ENCODE peak calls at places on chromosomes 2 and 18, in seven cellular contexts. J is kidney; R is lower lobe of right lung; T is GM06990; G is progenitor cell of endocrine pancreas; N is ovary; Y is activated CD8-positive, alpha-beta T cell treated with anti-CD3 and anti-CD28 coated beads for 36 hours. Q is an unnamed sample.

GRCh38 chr2:219000569-219000960 is 7.3 kb upstream of the CRYBA2 start:
- DNase-seq in R (no peak), J (no peak), N (no peak), T (no peak), G (no peak), Y (no peak), Q (no peak)

GRCh38 chr2:96839288-96839874 is 4.4 kb downstream of the ANKRD23 start:
- DNase-seq in Y (peak), G (no peak), N (no peak), R (peak), T (peak), J (peak), Q (no peak)

GRCh38 chr2:49002750-49003149 is 151.6 kb downstream of the FSHR start:
- DNase-seq in Y (no peak), J (no peak), G (no peak), T (no peak), N (no peak), R (no peak), Q (no peak)

GRCh38 chr2:127371037-127371436 is 16.7 kb downstream of the MAP3K2 start:
- DNase-seq in G (no peak), T (no peak), J (no peak), R (no peak), N (no peak), Y (no peak), Q (no peak)

GRCh38 chr2:88600038-88600465 is 27.2 kb downstream of the EIF2AK3 start:
- DNase-seq in R (no peak), N (peak), J (no peak), T (peak), Y (peak), G (peak), Q (no peak)

GRCh38 chr18:59478591-59478990 is 119.5 kb upstream of the LMAN1 start:
- DNase-seq in N (no peak), G (no peak), R (no peak), J (no peak), Y (no peak), T (no peak), Q (no peak)

GRCh38 chr2:219723311-219723710 is 95.9 kb downstream of the SLC4A3 start:
- DNase-seq in J (no peak), G (no peak), T (no peak), Y (no peak), N (no peak), R (no peak), Q (no peak)

GRCh38 chr2:128369126-128369555 is 50.5 kb upstream of the HS6ST1 start:
- DNase-seq in R (no peak), T (no peak), Y (no peak), G (no peak), N (no peak), J (no peak), Q (peak)

GRCh38 chr2:14998548-14998947 is 366.0 kb downstream of the LRATD1 start:
- DNase-seq in N (no peak), Y (no peak), G (no peak), J (no peak), T (no peak), R (no peak), Q (no peak)

GRCh38 chr18:79487198-79488165 is 91.8 kb downstream of the NFATC1 start:
- DNase-seq in R (peak), G (no peak), N (no peak), T (no peak), Y (peak), J (peak), Q (no peak)

GRCh38 chr18:9337875-9338274 is 3.3 kb downstream of the TWSG1 start:
- DNase-seq in T (peak), Y (peak), G (no peak), N (no peak), J (no peak), R (no peak), Q (no peak)

GRCh38 chr2:158928965-158929364 is 39.5 kb upstream of the TANC1 start:
- DNase-seq in R (no peak), J (no peak), G (no peak), T (no peak), N (no peak), Y (no peak), Q (no peak)

GRCh38 chr2:161796192-161796591 is 172.0 kb downstream of the SLC4A10 start:
- DNase-seq in R (peak), N (no peak), Y (no peak), J (no peak), T (no peak), G (no peak), Q (no peak)

GRCh38 chr2:134367915-134368911 is 114.3 kb downstream of the MGAT5 start:
- DNase-seq in J (no peak), T (no peak), N (no peak), Y (no peak), R (no peak), G (no peak), Q (no peak)

GRCh38 chr18:35282353-35282752 is 7.7 kb downstream of the ZSCAN30 start:
- DNase-seq in J (no peak), G (no peak), N (no peak), T (no peak), Y (no peak), R (no peak), Q (no peak)

GRCh38 chr2:144349674-144350073 is 170.2 kb downstream of the ZEB2 start:
- DNase-seq in N (no peak), R (no peak), T (no peak), J (no peak), Y (no peak), G (no peak), Q (no peak)
- TF ChIP-seq CTCF in N (no peak), R (no peak), T (no peak), J (no peak), Y (no peak), G (no peak), Q (no peak)

DNA sequence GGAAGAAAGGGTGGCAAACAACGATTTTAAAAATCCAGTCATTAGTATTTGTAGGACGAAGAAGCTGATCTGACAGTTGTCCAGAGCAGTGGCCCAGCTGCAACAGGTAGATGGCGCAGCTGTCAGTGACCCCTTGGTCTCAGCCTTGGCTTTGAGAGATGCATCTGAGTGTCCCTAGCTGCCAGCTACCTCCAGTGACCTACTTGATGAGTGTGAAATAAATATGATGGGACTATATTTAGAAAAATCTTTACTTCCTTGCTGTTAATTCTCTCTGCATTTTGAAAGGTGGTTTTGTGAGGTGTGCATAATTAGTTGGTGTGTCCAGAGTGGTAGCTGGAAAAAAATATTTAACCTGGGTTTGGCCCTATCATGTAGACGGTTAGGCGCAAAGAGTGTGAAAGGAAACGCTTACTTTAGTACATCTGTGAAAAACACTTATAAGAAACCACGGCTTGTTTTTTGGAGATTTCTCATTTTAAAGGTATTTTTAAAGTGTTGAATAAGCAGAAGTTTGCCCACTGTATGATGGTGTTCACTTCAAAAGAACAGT is 962 bp downstream of the INPP1 start:
- DNase-seq in J (no peak), Y (peak), N (peak), R (no peak), T (no peak), G (no peak), Q (no peak)
- TF ChIP-seq CTCF in J (peak), Y (peak), N (no peak), R (peak), T (peak), G (peak), Q (peak)

GRCh38 chr2:176078440-176079284 is 5.1 kb downstream of the EVX2 start:
- DNase-seq in J (no peak), G (no peak), Y (no peak), T (no peak), R (no peak), N (no peak), Q (no peak)

GRCh38 chr2:176079285-176079830 is 4.4 kb downstream of the EVX2 start:
- DNase-seq in G (no peak), T (no peak), Y (no peak), J (no peak), N (no peak), R (no peak), Q (no peak)

GRCh38 chr2:176080540-176081355 is 3.0 kb downstream of the EVX2 start:
- DNase-seq in R (no peak), Y (peak), T (no peak), G (no peak), N (no peak), J (peak), Q (no peak)

GRCh38 chr2:176081451-176081992 is 2.2 kb downstream of the EVX2 start:
- DNase-seq in J (no peak), T (no peak), R (no peak), Y (no peak), N (no peak), G (no peak), Q (no peak)

GRCh38 chr2:176079851-176080539 is 3.8 kb downstream of the EVX2 start:
- DNase-seq in T (peak), N (no peak), J (peak), Y (peak), G (peak), R (no peak), Q (peak)
- TF ChIP-seq CTCF in T (peak), N (no peak), J (peak), Y (peak), G (peak), R (peak), Q (peak)

DNA sequence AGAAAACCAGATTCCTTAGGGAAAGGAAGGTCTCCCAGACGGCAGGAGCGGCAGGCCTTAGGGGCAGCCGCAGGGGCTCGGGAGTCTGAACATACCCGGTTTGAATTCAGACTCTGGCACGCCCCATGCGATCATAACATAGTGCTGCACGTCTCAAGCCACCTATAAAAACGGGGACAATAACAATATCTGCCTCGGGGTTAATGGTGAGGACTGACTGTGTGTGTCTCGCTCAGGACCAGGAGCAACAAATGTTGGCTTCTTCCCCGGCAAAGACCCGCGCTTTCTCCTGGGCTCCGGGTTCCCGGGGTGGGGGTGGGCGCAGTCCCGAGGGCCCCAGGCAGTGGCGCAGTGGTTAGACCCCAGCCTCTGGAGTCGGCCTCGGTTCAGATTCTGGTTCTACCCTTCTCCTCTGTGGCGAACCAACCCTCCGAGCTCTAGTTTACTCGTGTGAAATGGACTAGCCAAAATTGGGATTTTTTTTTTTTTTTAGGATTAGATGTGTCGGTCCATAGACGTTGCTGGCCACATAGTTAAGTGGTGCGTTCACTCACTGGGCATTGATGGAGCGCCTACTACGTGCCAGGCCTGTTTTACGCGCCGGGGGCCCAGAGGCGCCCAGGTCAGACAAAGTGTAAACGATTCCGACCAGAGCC is 959 bp upstream of the SH3BP4 start:
- DNase-seq in N (no peak), T (no peak), Y (no peak), J (no peak), G (no peak), R (no peak), Q (no peak)
- TF ChIP-seq CTCF in N (no peak), T (no peak), Y (no peak), J (no peak), G (peak), R (no peak), Q (no peak)

GRCh38 chr2:110815938-110816337 is 83.6 kb downstream of the ACOXL start:
- DNase-seq in N (no peak), R (no peak), J (no peak), Y (no peak), G (no peak), T (no peak), Q (no peak)

GRCh38 chr2:110812726-110813645 is 80.6 kb downstream of the ACOXL start:
- DNase-seq in Y (peak), T (no peak), R (no peak), G (no peak), J (no peak), N (no peak), Q (no peak)

GRCh38 chr2:110810404-110810803 is 78.0 kb downstream of the ACOXL start:
- DNase-seq in G (no peak), N (no peak), J (no peak), Y (no peak), T (no peak), R (no peak), Q (no peak)

GRCh38 chr2:110816404-110817365 is 84.3 kb downstream of the ACOXL start:
- DNase-seq in J (no peak), R (no peak), G (no peak), N (no peak), Y (no peak), T (no peak), Q (no peak)

DNA sequence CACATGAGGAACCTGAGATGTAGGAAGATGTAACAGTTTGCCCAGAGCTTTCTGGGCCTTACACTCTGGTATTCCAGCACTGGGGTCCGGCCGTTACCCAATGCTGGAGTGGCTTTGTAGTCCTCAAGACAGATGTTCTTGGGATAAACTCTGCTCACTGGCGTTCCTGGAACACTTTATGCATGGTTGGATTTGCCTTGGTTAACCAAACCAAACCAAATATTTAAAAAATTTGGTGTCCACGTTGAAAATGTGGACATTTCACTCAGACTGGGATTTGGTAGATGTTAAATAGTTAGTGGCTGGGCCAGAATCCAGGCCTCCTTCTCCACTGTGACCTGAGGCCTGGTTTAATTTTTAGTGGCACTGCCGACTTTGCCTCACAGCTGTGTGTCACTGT is 81.5 kb downstream of the ACOXL start:
- DNase-seq in R (no peak), G (no peak), T (no peak), J (no peak), N (no peak), Y (no peak), Q (no peak)
- TF ChIP-seq CTCF in R (no peak), G (no peak), T (no peak), J (no peak), N (no peak), Y (no peak), Q (no peak)

DNA sequence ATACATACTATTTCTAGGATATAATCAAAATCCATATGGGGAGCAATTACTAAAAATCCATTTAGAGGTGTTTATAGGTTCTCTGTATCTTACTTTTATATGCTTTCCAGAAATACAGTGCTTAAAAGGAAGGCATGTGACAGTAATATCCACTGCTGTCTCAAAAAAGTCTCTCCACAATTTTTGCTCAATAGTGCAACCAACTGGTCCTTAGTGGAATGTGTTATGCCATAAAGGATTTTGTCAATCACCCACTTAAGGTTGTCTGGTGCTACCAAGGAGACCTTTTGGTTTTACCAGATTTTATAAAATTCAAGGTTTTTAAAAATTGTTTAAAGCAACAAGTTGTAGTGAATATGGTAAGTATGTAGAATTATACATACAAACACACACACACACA is 328.5 kb upstream of the DSEL start:
- DNase-seq in G (no peak), N (no peak), R (no peak), J (no peak), T (no peak), Y (no peak), Q (no peak)
- TF ChIP-seq CTCF in G (no peak), N (no peak), R (no peak), J (no peak), T (no peak), Y (no peak), Q (peak)

DNA sequence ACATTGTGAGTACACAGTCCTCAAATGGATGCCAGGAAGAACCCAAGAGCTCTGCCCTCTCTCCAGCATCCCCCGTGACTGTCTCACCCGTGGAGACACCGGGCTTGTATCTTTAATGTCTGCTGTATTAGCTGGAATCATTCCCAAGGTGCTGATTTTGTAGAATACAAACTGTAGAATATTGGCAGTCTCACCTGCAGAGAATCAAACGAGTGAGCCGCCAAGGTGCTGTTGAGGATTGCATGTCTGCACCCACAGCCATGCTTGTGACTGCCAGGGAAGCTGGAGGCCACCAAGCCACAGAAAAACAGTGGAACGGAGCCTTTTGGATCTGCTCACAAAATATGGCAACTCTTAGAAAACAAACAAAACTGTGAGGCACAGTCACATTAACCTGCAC is 37.5 kb downstream of the TMEM18 start:
- DNase-seq in Y (no peak), J (no peak), T (no peak), R (no peak), G (no peak), N (no peak), Q (no peak)
- TF ChIP-seq CTCF in Y (no peak), J (no peak), T (no peak), R (no peak), G (no peak), N (no peak), Q (no peak)

DNA sequence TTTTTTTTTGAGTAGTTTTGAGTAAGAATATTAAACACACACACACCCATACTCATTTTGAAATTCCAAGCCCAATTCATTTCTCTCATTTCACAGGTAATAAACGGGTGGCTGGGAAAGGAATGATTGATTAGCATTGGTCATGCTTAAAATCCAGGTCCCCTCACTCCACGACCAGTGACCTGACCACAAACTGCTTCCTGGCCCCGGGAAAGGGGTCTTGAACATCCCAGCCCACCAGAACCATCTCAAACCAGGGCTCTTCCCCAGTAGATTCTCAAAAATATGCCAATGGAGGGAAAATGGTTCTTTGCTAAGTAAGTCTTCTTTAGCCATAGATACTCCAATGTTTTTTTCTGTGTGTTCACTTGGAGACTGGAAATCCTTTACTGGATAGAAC is 219.5 kb downstream of the ANAPC1 start:
- DNase-seq in N (no peak), G (no peak), R (no peak), T (no peak), J (no peak), Y (no peak), Q (no peak)
- TF ChIP-seq CTCF in N (no peak), G (no peak), R (no peak), T (no peak), J (no peak), Y (no peak), Q (no peak)

GRCh38 chr2:222930862-222931261 is 70.0 kb downstream of the ACSL3 start:
- DNase-seq in T (no peak), G (no peak), R (no peak), J (no peak), Y (no peak), N (no peak), Q (no peak)
- TF ChIP-seq CTCF in T (no peak), G (no peak), R (no peak), J (no peak), Y (no peak), N (no peak), Q (no peak)

GRCh38 chr18:55575066-55575465 is 12.9 kb downstream of the TCF4 start:
- DNase-seq in J (no peak), R (no peak), G (no peak), N (no peak), Y (no peak), T (no peak), Q (no peak)

GRCh38 chr18:55579471-55579870 is 8.5 kb downstream of the TCF4 start:
- DNase-seq in T (no peak), N (no peak), J (no peak), G (no peak), Y (no peak), R (no peak), Q (no peak)

GRCh38 chr18:55575949-55576348 is 12.0 kb downstream of the TCF4 start:
- DNase-seq in G (no peak), J (no peak), R (no peak), T (no peak), N (no peak), Y (no peak), Q (no peak)

GRCh38 chr18:55579888-55580287 is 8.1 kb downstream of the TCF4 start:
- DNase-seq in Y (no peak), G (no peak), T (no peak), J (no peak), R (no peak), N (no peak), Q (no peak)

DNA sequence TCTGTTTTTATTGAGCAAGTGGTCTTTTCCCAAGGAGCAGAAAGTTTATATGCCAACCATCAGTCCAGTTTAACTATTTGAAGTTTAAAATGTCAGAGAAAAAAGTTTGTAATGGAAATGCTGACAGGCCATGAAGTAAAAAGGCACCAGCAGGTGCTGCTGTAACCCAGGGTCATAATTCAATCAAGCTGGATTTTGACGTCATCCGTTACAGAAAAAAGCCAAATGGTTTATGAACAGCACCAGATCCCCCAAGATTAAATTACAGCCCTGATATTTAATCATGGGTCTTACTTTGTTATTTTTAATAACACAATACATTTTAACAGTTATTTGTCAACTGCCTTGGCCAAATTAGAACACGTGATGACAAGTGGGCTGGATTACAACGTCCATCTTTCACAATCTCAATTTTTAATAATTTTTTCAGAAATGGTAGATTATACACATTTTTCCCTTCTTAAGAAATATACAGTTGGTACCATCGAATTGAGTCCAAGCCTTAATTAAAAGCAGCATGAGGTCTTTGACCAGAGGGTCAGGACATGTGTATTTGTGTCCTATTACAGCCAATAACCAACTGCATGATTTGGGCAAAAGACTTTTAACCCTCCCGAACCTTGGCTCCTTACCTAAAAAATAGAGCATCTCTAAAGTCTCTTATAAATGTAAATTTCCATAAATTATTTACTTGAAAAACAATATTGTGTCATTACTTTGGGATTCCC is 10.0 kb downstream of the TCF4 start:
- DNase-seq in T (no peak), R (no peak), N (no peak), Y (no peak), G (no peak), J (no peak), Q (no peak)
- TF ChIP-seq CTCF in T (peak), R (no peak), N (no peak), Y (no peak), G (no peak), J (no peak), Q (peak)

Q was measured in neural crest cell.